ENCODE peak calls at places on chromosomes 3 and 15, in eight cellular contexts. A is T-cell; H is activated T-cell treated with anti-CD3 and anti-CD28 coated beads for 1 hour; C is activated naive CD8-positive, alpha-beta T cell treated with anti-CD3 and anti-CD28 coated beads, Interleukin-2, amount 50 U/mL, for 24 hours; V is substantia nigra; Y is stimulated activated naive B cell treated with anti-CD40 and anti-IgM and Interleukin-4, amounts not matched to agents 10 μg/mL and 1 μg/mL and 100 μg/mL, for 72 hours; K is skeletal muscle cell; S is activated B cell treated with CpG ODN at 0.5 μM for 24 hours. G is an unnamed sample.

GRCh38 chr15:60162911-60163310 is 158.8 kb downstream of the FOXB1 start:
- DNase-seq in A (no peak), H (no peak), C (no peak), V (no peak), Y (no peak), K (no peak), S (no peak), G (no peak)

GRCh38 chr15:52144656-52145055 is 32.1 kb upstream of the BCL2L10 start:
- DNase-seq in A (no peak), H (no peak), C (no peak), V (no peak), Y (no peak), K (peak), S (no peak), G (no peak)

GRCh38 chr3:141050576-141050912 is 603 bp upstream of the SPSB4 start:
- DNase-seq in A (no peak), H (no peak), C (peak), V (no peak), Y (no peak), K (no peak), S (no peak), G (no peak)

GRCh38 chr3:23183731-23184130 is 19.4 kb upstream of the UBE2E2 start:
- DNase-seq in A (no peak), H (no peak), C (no peak), V (no peak), Y (no peak), K (no peak), S (no peak), G (no peak)

GRCh38 chr3:59367150-59367549 is 317.3 kb upstream of the CFAP20DC start:
- DNase-seq in A (no peak), H (no peak), C (no peak), V (no peak), Y (no peak), K (no peak), S (no peak), G (no peak)

GRCh38 chr15:87227846-87228245 is 1028.7 kb downstream of the NTRK3 start:
- DNase-seq in A (no peak), H (no peak), C (no peak), V (no peak), Y (no peak), K (no peak), S (no peak), G (no peak)

GRCh38 chr3:171654809-171655208 is 155.5 kb downstream of the PLD1 start:
- DNase-seq in A (no peak), H (no peak), C (no peak), V (peak), Y (no peak), K (peak), S (no peak), G (peak)

GRCh38 chr3:40118031-40118610 is 191.4 kb upstream of the EIF1B start:
- DNase-seq in A (no peak), H (no peak), C (no peak), V (no peak), Y (no peak), K (no peak), S (no peak), G (no peak)

GRCh38 chr3:106485802-106486201 is 617.0 kb upstream of the CBLB start:
- DNase-seq in A (no peak), H (no peak), C (no peak), V (no peak), Y (no peak), K (no peak), S (no peak), G (no peak)

GRCh38 chr15:45199136-45199810 is 11.5 kb upstream of the SHF start:
- DNase-seq in A (peak), H (no peak), C (peak), V (no peak), Y (peak), K (no peak), S (peak), G (peak)

GRCh38 chr3:116939550-116939949 is 230.0 kb downstream of the TUSC7 start:
- DNase-seq in A (no peak), H (no peak), C (no peak), V (no peak), Y (no peak), K (no peak), S (no peak), G (no peak)

GRCh38 chr3:46712191-46713047 is 5.2 kb downstream of the PRSS50 start:
- DNase-seq in A (no peak), H (no peak), C (no peak), V (no peak), Y (no peak), K (no peak), S (no peak), G (no peak)

GRCh38 chr3:27675287-27675686 is 46.8 kb downstream of the EOMES start:
- DNase-seq in A (no peak), H (no peak), C (no peak), V (no peak), Y (no peak), K (peak), S (no peak), G (no peak)

GRCh38 chr3:197353001-197353866 is 54.8 kb upstream of the DLG1 start:
- DNase-seq in A (no peak), H (no peak), C (no peak), V (no peak), Y (no peak), K (no peak), S (no peak), G (no peak)

GRCh38 chr3:7964899-7965298 is 536.7 kb upstream of the LMCD1 start:
- DNase-seq in A (no peak), H (no peak), C (no peak), V (no peak), Y (no peak), K (no peak), S (no peak), G (no peak)

G was measured in putamen.